ENCODE peak calls at places on chromosomes 7 and 10, in seven cellular contexts. J is tibial nerve; M is CD8-positive, alpha-beta memory T cell; F is hepatocyte; Y is mammary epithelial cell; O is GM03348; V is stimulated activated CD4-positive, alpha-beta T cell treated with anti-CD3 and anti-CD28 coated beads, Interleukin-2, amount 100 ng/mL, for 24 hours. L is an unnamed sample.

GRCh38 chr7:11570922-11571550 is 261.0 kb downstream of the THSD7A start:
- DNase-seq in J (no peak), M (no peak), F (no peak), Y (no peak), O (no peak), V (no peak), L (no peak)

GRCh38 chr7:39624202-39624807 is 933 bp downstream of the RALA start:
- DNase-seq in J (peak; percentile 13), M (no peak), F (peak; percentile 36), Y (peak; percentile 77), O (no peak), V (peak; percentile 17), L (no peak)

GRCh38 chr10:15824498-15824897 is 35.8 kb downstream of the MINDY3 start:
- DNase-seq in J (no peak), M (no peak), F (no peak), Y (no peak), O (peak; percentile 20), V (no peak), L (no peak)

GRCh38 chr7:157522189-157522588 is 185.4 kb downstream of the DNAJB6 start:
- DNase-seq in J (no peak), M (no peak), F (no peak), Y (no peak), O (no peak), V (no peak), L (no peak)

GRCh38 chr10:6678211-6678803 is 98.2 kb upstream of the PRKCQ start:
- DNase-seq in J (peak; percentile 54), M (peak; percentile 58), F (peak; percentile 58), Y (peak; percentile 12), O (peak; percentile 15), V (peak; percentile 67), L (peak; percentile 48)

GRCh38 chr10:129332476-129332875 is 134.6 kb upstream of the MGMT start:
- DNase-seq in J (peak; percentile 8), M (no peak), F (peak; percentile 15), Y (no peak), O (no peak), V (peak; percentile 14), L (no peak)

GRCh38 chr10:125102216-125102615 is 58.1 kb downstream of the CTBP2 start:
- DNase-seq in J (no peak), M (no peak), F (peak; percentile 42), Y (peak; percentile 53), O (peak; percentile 52), V (no peak), L (no peak)

GRCh38 chr10:101894266-101894665 is 50.7 kb upstream of the KCNIP2 start:
- DNase-seq in J (no peak), M (no peak), F (no peak), Y (no peak), O (no peak), V (no peak), L (no peak)

GRCh38 chr7:67738-68395 is 124.5 kb upstream of the FAM20C start:
- DNase-seq in J (no peak), M (no peak), F (no peak), Y (peak; percentile 83), O (no peak), V (no peak), L (no peak)